ENCODE peak calls at places on chromosomes 13 and 19, in five cellular contexts. Z is IMR-90, J is NB4, U is adrenal gland, R is thyroid gland. N is an unnamed sample.

GRCh38 chr19:37931941-37932655 is 25.1 kb downstream of the SIPA1L3 start:
- DNase-seq in J (peak; percentile 79), U (peak; percentile 13), R (peak; percentile 99), Z (peak; percentile 78), N (peak; percentile 19)

GRCh38 chr13:74151859-74152258 is 17.7 kb upstream of the KLF12 start:
- DNase-seq in U (no peak), Z (no peak), J (no peak), R (no peak), N (no peak)

GRCh38 chr13:45707701-45708100 is 5.6 kb downstream of the CBY2 start:
- DNase-seq in R (no peak), U (no peak), Z (no peak), J (no peak), N (no peak)

GRCh38 chr13:91045351-91046034 is 302.0 kb upstream of the MIR17HG start:
- DNase-seq in U (no peak), R (no peak), Z (no peak), J (peak; percentile 19), N (no peak)

GRCh38 chr19:9991425-9992191 is 18.7 kb downstream of the COL5A3 start:
- DNase-seq in Z (no peak), R (no peak), J (no peak), U (no peak), N (no peak)

GRCh38 chr13:111396457-111396856 is 76.0 kb downstream of the TEX29 start:
- DNase-seq in J (no peak), R (no peak), Z (no peak), U (no peak), N (no peak)

GRCh38 chr19:7916137-7916907 is 1.7 kb downstream of the TGFBR3L start:
- DNase-seq in J (peak; percentile 52), Z (no peak), R (no peak), U (no peak), N (peak; percentile 46)

GRCh38 chr19:54439174-54439851 is 9.7 kb upstream of the LENG8 start:
- DNase-seq in J (peak; percentile 55), R (peak; percentile 49), Z (no peak), U (peak; percentile 50), N (no peak)

GRCh38 chr19:31715249-31715944 is 366.2 kb upstream of the TSHZ3 start:
- DNase-seq in J (peak; percentile 50), R (peak; percentile 5), Z (no peak), U (no peak), N (peak; percentile 53)

GRCh38 chr19:12843328-12843727 is 5.0 kb downstream of the MAST1 start:
- DNase-seq in J (no peak), U (no peak), R (no peak), Z (no peak), N (no peak)

GRCh38 chr13:32408999-32409313 is 19.0 kb downstream of the N4BP2L1 start:
- DNase-seq in R (peak; percentile 69), Z (no peak), J (no peak), U (no peak), N (no peak)

GRCh38 chr19:1672038-1672768 is 19.8 kb upstream of the TCF3 start:
- DNase-seq in J (peak; percentile 59), U (no peak), Z (peak; percentile 30), R (no peak), N (peak; percentile 47)

GRCh38 chr19:246551-246950 is 44.7 kb downstream of the PLPP2 start:
- DNase-seq in Z (no peak), R (no peak), J (peak; percentile 3), U (no peak), N (no peak)

GRCh38 chr19:13872695-13873389 is 4.1 kb upstream of the NANOS3 start:
- DNase-seq in J (peak; percentile 43), Z (no peak), U (no peak), R (peak; percentile 37), N (peak; percentile 45)

GRCh38 chr19:17391371-17392151 is 2.4 kb downstream of the CCDC194 start:
- DNase-seq in Z (no peak), R (no peak), U (no peak), J (peak; percentile 80), N (no peak)

GRCh38 chr19:17398902-17399527 is 5.0 kb upstream of the CCDC194 start:
- DNase-seq in J (peak; percentile 33), R (no peak), U (no peak), Z (no peak), N (no peak)

GRCh38 chr19:17390665-17391370 is 3.2 kb downstream of the CCDC194 start:
- DNase-seq in Z (peak; percentile 87), J (peak; percentile 90), U (peak; percentile 95), R (peak; percentile 81), N (peak; percentile 95)

GRCh38 chr19:17393914-17394313 is at the start of gene CCDC194:
- DNase-seq in Z (no peak), R (no peak), U (no peak), J (no peak), N (peak; percentile 58)

DNA sequence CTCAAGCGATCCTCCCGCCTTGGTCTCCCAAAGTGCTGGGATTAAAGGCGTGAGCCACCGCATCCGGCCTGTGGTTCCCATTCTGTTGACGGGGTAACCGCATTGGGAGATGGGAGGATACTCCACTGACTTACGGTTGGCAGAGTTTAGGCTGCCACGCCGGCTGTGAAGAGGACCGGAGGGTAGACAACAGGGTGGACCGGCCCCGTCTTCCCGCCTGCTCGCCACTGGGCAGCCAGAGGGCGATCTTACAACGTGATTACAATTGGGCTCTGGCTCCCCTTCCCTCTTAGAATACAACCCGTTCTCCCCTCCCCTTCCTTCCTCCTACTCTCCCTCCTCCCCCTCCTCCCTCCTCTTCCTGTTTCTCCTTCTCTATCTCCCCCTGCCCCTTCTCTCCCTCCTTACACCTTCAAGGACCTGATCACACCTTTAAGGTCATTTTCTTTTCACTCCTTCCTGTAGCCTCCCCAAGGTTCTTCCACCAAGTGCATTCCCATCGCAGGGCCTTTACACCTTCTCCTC is 957 bp upstream of the CCDC194 start:
- DNase-seq in R (peak; percentile 34), J (peak; percentile 84), Z (peak; percentile 53), U (peak; percentile 74), N (peak; percentile 77)
- TF ChIP-seq POLR2A in R (no peak), J (no peak), Z (no peak), U (no peak), N (no peak)

GRCh38 chr19:3389876-3390361 is 23.5 kb downstream of the NFIC start:
- DNase-seq in Z (peak; percentile 39), U (peak; percentile 71), R (peak; percentile 78), J (no peak), N (no peak)
- TF ChIP-seq POLR2A in Z (no peak), U (no peak), R (no peak), J (no peak), N (no peak)

GRCh38 chr13:30109471-30110135 is 197.7 kb downstream of the KATNAL1 start:
- DNase-seq in Z (no peak), R (no peak), U (no peak), J (no peak), N (no peak)

GRCh38 chr13:30107126-30107525 is 200.2 kb downstream of the KATNAL1 start:
- DNase-seq in J (peak; percentile 87), U (no peak), Z (no peak), R (no peak), N (no peak)

GRCh38 chr13:30108913-30109237 is 198.5 kb downstream of the KATNAL1 start:
- DNase-seq in J (no peak), R (peak; percentile 19), Z (no peak), U (no peak), N (no peak)

GRCh38 chr13:30107536-30108136 is 199.7 kb downstream of the KATNAL1 start:
- DNase-seq in R (no peak), U (no peak), J (peak; percentile 88), Z (peak; percentile 84), N (no peak)

DNA sequence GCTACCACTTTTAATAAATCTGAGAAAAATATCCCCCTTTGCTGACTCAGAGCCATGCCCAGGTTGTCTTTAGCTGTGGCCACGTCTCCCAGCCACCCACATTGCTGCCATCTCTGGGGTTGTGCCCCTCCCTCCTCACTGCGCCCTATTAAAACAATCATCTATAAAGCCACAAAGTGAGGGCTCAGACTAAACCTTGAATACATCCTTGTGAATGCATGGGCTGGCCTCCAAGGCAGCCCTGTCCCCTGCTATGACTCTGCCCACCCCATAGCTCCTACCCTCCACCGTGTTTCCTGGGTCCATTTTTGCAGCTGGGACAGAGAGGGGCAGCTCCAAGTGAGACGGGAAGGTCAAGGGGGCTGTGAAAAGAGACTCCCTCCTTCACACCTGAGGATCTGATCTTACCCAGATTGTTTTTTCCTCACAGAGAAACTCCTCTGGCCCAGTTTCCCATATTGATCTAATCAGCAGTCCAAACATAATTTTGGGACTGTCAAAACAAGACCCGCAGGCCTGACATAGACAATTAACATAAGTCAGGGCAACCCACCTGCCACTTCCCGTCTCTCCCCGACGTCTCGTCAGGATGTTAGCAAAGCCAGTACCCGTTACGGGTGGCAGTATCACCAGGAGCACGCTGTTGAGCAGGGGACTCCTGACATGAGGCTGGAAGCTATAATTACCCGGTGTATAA is 199.0 kb downstream of the KATNAL1 start:
- DNase-seq in Z (no peak), R (no peak), J (no peak), U (no peak), N (no peak)
- TF ChIP-seq POLR2A in Z (no peak), R (no peak), J (no peak), U (no peak), N (no peak)

GRCh38 chr13:102693250-102693649 is 1.6 kb downstream of the METTL21C start:
- DNase-seq in Z (no peak), R (no peak), U (no peak), J (no peak), N (no peak)
- TF ChIP-seq POLR2A in Z (no peak), R (no peak), U (no peak), J (no peak), N (no peak)